ENCODE peak calls at places on chromosomes 1 and 21, in six cellular contexts. U, A, V, L, E and N are unnamed samples.

GRCh38 chr1:54016343-54017282 is 1.4 kb downstream of the LDLRAD1 start:
- DNase-seq in E (no peak), U (no peak), L (no peak), A (no peak), V (peak; percentile 39), N (peak; percentile 59)

GRCh38 chr1:234755449-234755863 is 145.5 kb upstream of the IRF2BP2 start:
- DNase-seq in E (no peak), A (no peak), L (peak; percentile 76), V (peak; percentile 93), U (peak; percentile 67), N (peak; percentile 81)

GRCh38 chr1:211619033-211619996 is 40.4 kb upstream of the SLC30A1 start:
- DNase-seq in L (no peak), A (no peak), U (no peak), E (no peak), V (no peak), N (no peak)

GRCh38 chr1:15007842-15008241 is 145.7 kb upstream of the TMEM51 start:
- DNase-seq in E (no peak), U (peak; percentile 43), V (no peak), A (no peak), L (no peak), N (no peak)

GRCh38 chr1:67987046-67987799 is 63.2 kb downstream of the DIRAS3 start:
- DNase-seq in L (no peak), A (no peak), E (peak; percentile 57), V (peak; percentile 95), U (no peak), N (no peak)

GRCh38 chr1:235160395-235160964 is 570 bp downstream of the RBM34 start:
- DNase-seq in E (no peak), V (peak; percentile 67), A (peak; percentile 80), U (no peak), L (no peak), N (no peak)

GRCh38 chr1:46131093-46131492 is 1.3 kb downstream of the PIK3R3 start:
- DNase-seq in V (peak; percentile 47), U (no peak), L (no peak), A (no peak), E (no peak), N (no peak)

GRCh38 chr21:36909901-36910561 is 56.4 kb downstream of the HLCS start:
- DNase-seq in E (no peak), V (peak; percentile 99), A (no peak), U (no peak), L (no peak), N (no peak)

GRCh38 chr1:205312866-205313680 is 8.5 kb downstream of the NUAK2 start:
- DNase-seq in U (no peak), V (no peak), L (no peak), E (no peak), A (no peak), N (no peak)

GRCh38 chr1:100868364-100868995 is 26.2 kb downstream of the EXTL2 start:
- DNase-seq in U (no peak), L (no peak), V (peak; percentile 74), A (peak; percentile 44), E (no peak), N (no peak)

GRCh38 chr1:209937996-209938959 is at the start of gene SYT14:
- DNase-seq in V (peak; percentile 33), U (no peak), E (peak; percentile 30), A (no peak), L (peak; percentile 40), N (no peak)

GRCh38 chr1:37513795-37514349 is 694 bp downstream of the MEAF6 start:
- DNase-seq in V (no peak), E (peak; percentile 64), L (no peak), U (no peak), A (peak; percentile 69), N (peak; percentile 64)

GRCh38 chr1:183303325-183303645 is 114.9 kb downstream of the NMNAT2 start:
- DNase-seq in U (no peak), A (no peak), L (no peak), E (no peak), V (no peak), N (no peak)

GRCh38 chr1:218659911-218660677 is 315.0 kb downstream of the TGFB2 start:
- DNase-seq in U (no peak), E (no peak), V (no peak), L (no peak), A (no peak), N (no peak)

GRCh38 chr1:3548156-3548893 is 63.0 kb downstream of the MEGF6 start:
- DNase-seq in V (peak; percentile 12), U (peak; percentile 37), A (no peak), E (no peak), L (no peak), N (no peak)

GRCh38 chr1:38026592-38027200 is 14.2 kb downstream of the UTP11 start:
- DNase-seq in V (peak; percentile 62), L (no peak), A (peak; percentile 27), U (peak; percentile 35), E (no peak), N (peak; percentile 78)

GRCh38 chr1:37052120-37052519 is 17.8 kb upstream of the GRIK3 start:
- DNase-seq in A (no peak), E (no peak), U (no peak), V (no peak), L (no peak), N (no peak)

GRCh38 chr1:910881-911721 is 12.6 kb upstream of the SAMD11 start:
- DNase-seq in L (no peak), V (no peak), A (no peak), U (no peak), E (peak; percentile 71), N (no peak)

GRCh38 chr1:16248603-16249534 is 11.9 kb upstream of the CPLANE2 start:
- DNase-seq in U (peak; percentile 83), E (no peak), A (peak; percentile 49), L (peak; percentile 87), V (peak; percentile 91), N (peak; percentile 84)

GRCh38 chr21:43913928-43914327 is 48.9 kb downstream of the AGPAT3 start:
- DNase-seq in E (no peak), A (no peak), V (peak; percentile 60), L (no peak), U (no peak), N (no peak)

GRCh38 chr1:100397681-100398080 is 45.4 kb downstream of the CDC14A start:
- DNase-seq in U (no peak), V (no peak), L (no peak), A (no peak), E (no peak), N (no peak)

GRCh38 chr1:46801323-46802055 is 2.6 kb downstream of the CYP4B1 start:
- DNase-seq in L (no peak), U (no peak), A (no peak), V (no peak), E (no peak), N (no peak)

GRCh38 chr1:108896160-108897150 is 19.7 kb downstream of the GPSM2 start:
- DNase-seq in L (no peak), U (no peak), V (peak; percentile 63), E (no peak), A (no peak), N (no peak)

GRCh38 chr1:247328311-247328710 is 3.4 kb downstream of the ZNF496 start:
- DNase-seq in E (no peak), V (no peak), U (no peak), L (no peak), A (no peak), N (no peak)

GRCh38 chr1:151945725-151946365 is 36.5 kb upstream of the THEM4 start:
- DNase-seq in U (peak; percentile 76), E (peak; percentile 94), V (peak; percentile 97), A (no peak), L (peak; percentile 82), N (peak; percentile 87)

GRCh38 chr1:230902349-230902923 is 34.1 kb upstream of the C1orf198 start:
- DNase-seq in V (no peak), E (no peak), U (no peak), L (no peak), A (no peak), N (no peak)

GRCh38 chr1:82778612-82779011 is 977.9 kb downstream of the ADGRL2 start:
- DNase-seq in E (no peak), A (no peak), U (no peak), V (no peak), L (no peak), N (no peak)
- TF ChIP-seq CTCF in E (peak; percentile 33), A (peak; percentile 48), U (no peak), V (peak; percentile 30), L (no peak), N (no peak)

GRCh38 chr1:153750026-153750995 is 22.5 kb downstream of the INTS3 start:
- DNase-seq in U (no peak), L (no peak), A (no peak), E (no peak), V (no peak), N (no peak)

GRCh38 chr1:153746174-153746573 is 18.3 kb downstream of the INTS3 start:
- DNase-seq in A (no peak), V (no peak), U (no peak), E (no peak), L (no peak), N (no peak)

GRCh38 chr1:153749408-153750005 is 21.7 kb downstream of the INTS3 start:
- DNase-seq in V (peak; percentile 83), E (no peak), L (peak; percentile 89), U (peak; percentile 82), A (peak; percentile 82), N (peak; percentile 89)

GRCh38 chr1:153752072-153752471 is 23.1 kb upstream of the SLC27A3 start:
- DNase-seq in V (no peak), A (no peak), U (no peak), L (no peak), E (no peak), N (no peak)

DNA sequence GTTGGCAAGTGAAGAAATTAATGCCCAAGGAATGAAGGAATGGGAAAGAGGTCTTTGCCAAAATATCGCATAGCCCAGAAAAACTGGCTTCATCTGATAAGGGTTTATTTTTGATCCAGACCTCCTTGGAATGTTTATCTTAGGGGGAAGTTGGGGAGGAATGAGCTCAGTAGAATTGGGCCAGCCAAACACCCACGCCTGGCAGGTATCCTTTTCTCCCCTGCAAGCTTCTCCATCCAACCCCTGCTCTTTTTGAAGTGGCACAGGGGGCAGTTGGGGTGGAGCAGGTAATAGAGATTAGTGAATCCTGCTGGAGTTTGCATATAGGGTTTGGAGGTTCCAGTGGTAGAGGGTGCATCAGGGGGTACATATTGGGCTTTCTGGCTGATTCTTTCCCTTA is 21.1 kb downstream of the INTS3 start:
- DNase-seq in U (no peak), L (no peak), E (no peak), A (no peak), V (no peak), N (no peak)
- H3K27ac ChIP-seq in U (no peak overlapping the region), L (no peak overlapping the region), E (no peak overlapping the region), A (no peak overlapping the region), V (no peak overlapping the region), N (no peak overlapping the region)

DNA sequence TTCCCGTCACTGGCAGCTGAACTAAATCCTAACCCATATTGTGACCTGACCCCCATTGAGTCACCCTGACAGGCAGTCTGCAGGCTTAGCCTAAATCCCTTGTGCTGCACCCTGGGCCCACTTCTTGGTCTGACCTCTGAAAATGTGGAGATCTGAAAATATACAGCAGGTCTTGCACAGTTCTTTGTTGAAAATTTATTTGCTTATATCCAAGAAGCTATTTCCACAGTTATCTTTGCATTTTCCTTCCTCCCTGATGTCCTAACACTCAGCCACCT is 87.1 kb downstream of the BCAR3 start:
- DNase-seq in L (no peak), V (no peak), U (no peak), E (no peak), A (no peak), N (no peak)
- H3K4me1 ChIP-seq in L (peaks cover 82% of the 10 kb centered on the region), V (peaks cover 15% of the 10 kb centered on the region), U (peaks cover 62% of the 10 kb centered on the region), E (peaks cover 90% of the 10 kb centered on the region), A (peaks cover 30% of the 10 kb centered on the region), N (peaks cover 33% of the 10 kb centered on the region)

DNA sequence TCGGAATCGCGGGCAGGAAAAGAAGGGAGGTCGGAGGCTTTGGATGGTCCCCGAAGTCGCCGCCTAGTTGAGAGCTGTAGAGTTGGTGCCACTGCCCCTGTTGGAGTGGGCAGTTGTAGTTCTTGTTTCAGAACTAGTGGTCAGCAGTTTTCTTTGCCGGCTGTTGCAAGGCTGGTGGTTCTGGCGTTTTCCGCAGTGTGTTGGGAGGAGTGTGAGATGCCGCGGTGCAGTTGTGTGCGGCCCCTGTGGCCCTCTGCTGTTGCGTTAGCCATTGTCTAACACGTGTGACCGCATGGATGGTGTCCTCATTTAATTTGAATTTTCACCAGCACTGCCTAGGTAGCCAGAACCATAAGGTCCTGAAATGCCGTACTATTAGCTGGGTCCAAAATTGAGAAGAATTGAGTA is 1.4 kb downstream of the ARF1 start:
- DNase-seq in E (no peak), V (peak; percentile 25), A (no peak), U (no peak), L (peak; percentile 62), N (peak; percentile 70)
- TF ChIP-seq CTCF in E (no peak), V (no peak), A (peak; percentile 12), U (no peak), L (no peak), N (peak; percentile 9)